ENCODE peak calls at places on chromosome 1, in four cellular contexts. X, P, W and D are unnamed samples.
A peak's percentile ranks its signal among the peaks of the same experiment; 100 is the strongest.

GRCh38 chr1:219066631-219067349 is 106.9 kb upstream of the LYPLAL1 start:
- DNase-seq in X (no peak), P (peak; percentile 52), W (no peak), D (no peak)

GRCh38 chr1:197808843-197809242 is 33.6 kb upstream of the DENND1B start:
- DNase-seq in X (no peak), P (no peak), W (peak; percentile 14), D (no peak)

GRCh38 chr1:45543599-45544417 is 6.8 kb upstream of the AKR1A1 start:
- DNase-seq in X (no peak), P (no peak), W (peak; percentile 58), D (peak; percentile 46)

GRCh38 chr1:12091191-12091590 is 28.1 kb downstream of the TNFRSF8 start:
- DNase-seq in X (no peak), P (no peak), W (no peak), D (no peak)

GRCh38 chr1:57897581-57897980 is 473.7 kb upstream of the DAB1 start:
- DNase-seq in X (no peak), P (no peak), W (no peak), D (no peak)

GRCh38 chr1:46451948-46452930 is 37.4 kb upstream of the DMBX1 start:
- DNase-seq in X (no peak), P (no peak), W (no peak), D (no peak)

GRCh38 chr1:113282897-113283285 is 107.4 kb upstream of the MAGI3 start:
- DNase-seq in X (no peak), P (no peak), W (no peak), D (no peak)

GRCh38 chr1:43885311-43885801 is 48.2 kb upstream of the ARTN start:
- DNase-seq in X (peak; percentile 96), P (no peak), W (no peak), D (no peak)

GRCh38 chr1:211910136-211910884 is 79.7 kb upstream of the LPGAT1 start:
- DNase-seq in X (no peak), P (no peak), W (no peak), D (no peak)

GRCh38 chr1:245290836-245291235 is 136.1 kb downstream of the KIF26B start:
- DNase-seq in X (no peak), P (no peak), W (no peak), D (no peak)

GRCh38 chr1:183987593-183988318 is 49.8 kb downstream of the COLGALT2 start:
- DNase-seq in X (no peak), P (no peak), W (no peak), D (no peak)

GRCh38 chr1:58780586-58781452 is 3.0 kb downstream of the JUN start:
- DNase-seq in X (peak; percentile 79), P (no peak), W (no peak), D (no peak)

GRCh38 chr1:208132287-208132882 is 111.8 kb downstream of the PLXNA2 start:
- DNase-seq in X (peak; percentile 69), P (peak; percentile 40), W (peak; percentile 76), D (peak; percentile 37)

GRCh38 chr1:41995441-41996130 is 76.9 kb upstream of the HIVEP3 start:
- DNase-seq in X (no peak), P (no peak), W (no peak), D (no peak)

GRCh38 chr1:201173736-201174135 is 16.9 kb upstream of the IGFN1 start:
- DNase-seq in X (no peak), P (no peak), W (no peak), D (no peak)